ENCODE peak calls at places on chromosome 5, in five cellular contexts. J is thyroid gland, M is adipocyte, E is uterus, T is transverse colon. K is an unnamed sample. For H3K36me3 and H3K9me3, the result is how much of the 10 kb centered on the place peaks cover.

GRCh38 chr5:72324186-72324825 is 4.1 kb downstream of the PTCD2 start:
- DNase-seq in J (no peak), M (no peak), E (no peak), T (no peak), K (no peak)

GRCh38 chr5:31596354-31596753 is 42.6 kb upstream of the PDZD2 start:
- DNase-seq in J (no peak), M (no peak), E (no peak), T (no peak), K (no peak)

GRCh38 chr5:22928821-22929482 is 75.8 kb upstream of the CDH12 start:
- DNase-seq in J (no peak), M (no peak), E (no peak), T (no peak), K (no peak)

GRCh38 chr5:61993446-61994017 is 312.5 kb upstream of the KIF2A start:
- DNase-seq in J (no peak), M (peak), E (no peak), T (no peak), K (no peak)

GRCh38 chr5:154577449-154577848 is 99.4 kb upstream of the HAND1 start:
- DNase-seq in J (no peak), M (no peak), E (no peak), T (peak), K (no peak)

GRCh38 chr5:80093796-80094195 is 58.6 kb downstream of the THBS4 start:
- DNase-seq in J (peak), M (no peak), E (no peak), T (no peak), K (no peak)

GRCh38 chr5:126846344-126846743 is 69.4 kb downstream of the LMNB1 start:
- DNase-seq in J (no peak), M (peak), E (no peak), T (no peak), K (no peak)

GRCh38 chr5:133930824-133931111 is 37.7 kb downstream of the C5orf15 start:
- DNase-seq in J (no peak), M (no peak), E (no peak), T (no peak), K (no peak)

GRCh38 chr5:1417586-1418225 is 27.5 kb downstream of the SLC6A3 start:
- DNase-seq in J (no peak), M (no peak), E (no peak), T (no peak), K (no peak)

GRCh38 chr5:95620030-95620869 is at the start of gene GPR150:
- DNase-seq in J (peak), M (peak), E (peak), T (peak), K (peak)

GRCh38 chr5:37786855-37787254 is 53.0 kb downstream of the GDNF start:
- DNase-seq in J (no peak), M (peak), E (no peak), T (no peak), K (no peak)

GRCh38 chr5:168339151-168340140 is 48.0 kb downstream of the WWC1 start:
- DNase-seq in J (no peak), M (no peak), E (no peak), T (no peak), K (no peak)

GRCh38 chr5:146878471-146879172 is at the start of gene PPP2R2B:
- DNase-seq in J (peak), M (peak), E (peak), T (peak), K (peak)
- H3K4me3 ChIP-seq in J (peak), M (peak), E (peak), T (peak), K (peak)

GRCh38 chr5:32851774-32852173 is 140.7 kb downstream of the NPR3 start:
- DNase-seq in J (peak), M (no peak), E (no peak), T (no peak), K (no peak)

GRCh38 chr5:32854473-32854872 is 143.4 kb downstream of the NPR3 start:
- DNase-seq in J (no peak), M (no peak), E (no peak), T (no peak), K (no peak)

GRCh38 chr5:32850792-32851191 is 139.7 kb downstream of the NPR3 start:
- DNase-seq in J (no peak), M (no peak), E (no peak), T (no peak), K (no peak)

GRCh38 chr5:32848681-32849080 is 137.6 kb downstream of the NPR3 start:
- DNase-seq in J (no peak), M (peak), E (no peak), T (no peak), K (no peak)

DNA sequence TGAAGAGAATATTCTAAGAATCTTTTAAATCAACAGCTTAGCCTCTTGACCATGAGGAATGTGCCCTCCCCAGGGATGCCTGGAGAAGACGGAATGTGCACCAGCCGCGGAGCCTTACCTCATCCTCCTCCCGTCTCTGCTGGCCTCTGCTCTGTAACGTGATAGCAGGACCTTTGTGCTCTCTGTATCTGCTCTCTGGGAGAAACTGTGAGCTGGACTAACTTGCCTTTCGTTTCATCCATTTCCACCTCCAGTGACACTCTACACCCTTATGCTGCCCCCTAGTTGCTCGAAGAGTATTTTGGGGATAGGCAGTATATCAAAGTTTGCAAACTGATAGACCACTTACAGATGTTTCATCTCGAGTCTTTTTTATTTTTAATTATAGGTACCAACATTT is 141.4 kb downstream of the NPR3 start:
- DNase-seq in J (peak), M (peak), E (no peak), T (peak), K (peak)
- H3K36me3 ChIP-seq in J (under half), M (under half), E (under half), T (under half), K (under half)

GRCh38 chr5:158483202-158483870 is 616.4 kb downstream of the EBF1 start:
- DNase-seq in J (no peak), M (peak), E (no peak), T (no peak), K (no peak)

GRCh38 chr5:158484246-158484645 is 615.5 kb downstream of the EBF1 start:
- DNase-seq in J (no peak), M (peak), E (no peak), T (no peak), K (no peak)

GRCh38 chr5:158487156-158487555 is 612.6 kb downstream of the EBF1 start:
- DNase-seq in J (no peak), M (peak), E (no peak), T (no peak), K (no peak)

GRCh38 chr5:158485604-158486081 is 614.1 kb downstream of the EBF1 start:
- DNase-seq in J (peak), M (peak), E (peak), T (no peak), K (peak)

GRCh38 chr5:158484968-158485367 is 614.7 kb downstream of the EBF1 start:
- DNase-seq in J (no peak), M (peak), E (peak), T (no peak), K (peak)
- H3K9me3 ChIP-seq in J (under half), M (under half), E (under half), T (under half), K (under half)

GRCh38 chr5:102815560-102816324 is 60.6 kb downstream of the PAM start:
- DNase-seq in J (no peak), M (no peak), E (no peak), T (no peak), K (no peak)

GRCh38 chr5:102813740-102814139 is 58.6 kb downstream of the PAM start:
- DNase-seq in J (no peak), M (no peak), E (no peak), T (no peak), K (no peak)

GRCh38 chr5:102818345-102818744 is 63.2 kb downstream of the PAM start:
- DNase-seq in J (no peak), M (no peak), E (no peak), T (no peak), K (no peak)

GRCh38 chr5:102811962-102812361 is 56.9 kb downstream of the PAM start:
- DNase-seq in J (no peak), M (peak), E (no peak), T (no peak), K (no peak)

DNA sequence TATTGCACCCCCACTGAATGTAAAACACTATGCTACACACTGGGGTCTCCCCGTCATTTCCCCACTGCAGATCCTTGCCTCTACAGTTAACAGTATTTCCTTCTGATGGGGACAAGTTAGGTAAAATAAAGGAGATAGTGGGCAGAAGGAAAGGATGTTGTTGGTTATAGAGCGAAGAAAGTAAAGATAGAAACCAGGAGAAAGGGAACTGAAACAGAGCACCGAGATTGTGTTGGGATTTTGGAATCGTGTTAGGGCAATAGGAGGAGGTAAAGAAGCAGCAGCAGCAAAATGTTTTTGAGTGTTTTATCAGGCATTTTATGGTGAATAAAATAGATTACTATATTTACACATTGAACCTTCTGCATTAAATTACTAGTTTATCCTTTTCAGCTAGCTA is 60.0 kb downstream of the PAM start:
- DNase-seq in J (no peak), M (no peak), E (no peak), T (no peak), K (no peak)
- H3K4me3 ChIP-seq in J (no peak), M (peak), E (no peak), T (no peak), K (no peak)

DNA sequence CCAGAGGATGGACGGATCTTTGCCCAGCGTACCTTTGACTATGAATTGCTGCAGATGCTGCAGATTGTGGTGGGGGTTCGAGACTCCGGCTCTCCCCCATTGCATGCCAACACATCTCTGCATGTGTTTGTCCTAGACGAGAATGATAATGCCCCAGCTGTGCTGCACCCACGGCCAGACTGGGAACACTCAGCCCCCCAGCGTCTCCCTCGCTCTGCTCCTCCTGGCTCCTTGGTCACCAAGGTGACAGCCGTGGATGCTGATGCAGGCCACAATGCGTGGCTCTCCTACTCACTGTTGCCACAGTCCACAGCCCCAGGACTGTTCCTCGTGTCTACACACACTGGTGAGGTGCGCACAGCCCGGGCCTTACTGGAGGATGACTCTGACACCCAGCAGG is 1.9 kb downstream of the PCDHGC5 start:
- DNase-seq in J (no peak), M (no peak), E (no peak), T (no peak), K (no peak)
- H3K36me3 ChIP-seq in J (under half), M (under half), E (under half), T (under half), K (under half)

GRCh38 chr5:4422247-4422646 is 717.9 kb upstream of the ADAMTS16 start:
- DNase-seq in J (no peak), M (no peak), E (no peak), T (no peak), K (no peak)

GRCh38 chr5:4419276-4419675 is 720.9 kb upstream of the ADAMTS16 start:
- DNase-seq in J (no peak), M (no peak), E (no peak), T (no peak), K (no peak)

GRCh38 chr5:4420177-4420576 is 720.0 kb upstream of the ADAMTS16 start:
- DNase-seq in J (no peak), M (no peak), E (no peak), T (no peak), K (no peak)
- H3K9me3 ChIP-seq in J (under half), M (under half), E (under half), T (under half), K (under half)

GRCh38 chr5:180352976-180353225 is 235 bp downstream of the GFPT2 start:
- DNase-seq in J (no peak), M (no peak), E (no peak), T (no peak), K (no peak)

GRCh38 chr5:180353226-180353962 is at the start of gene GFPT2:
- DNase-seq in J (peak), M (peak), E (peak), T (peak), K (peak)

GRCh38 chr5:180350711-180351110 is 2.4 kb downstream of the GFPT2 start:
- DNase-seq in J (no peak), M (no peak), E (no peak), T (no peak), K (no peak)

GRCh38 chr5:180353963-180354574 is 933 bp upstream of the GFPT2 start:
- DNase-seq in J (peak), M (peak), E (no peak), T (no peak), K (no peak)

DNA sequence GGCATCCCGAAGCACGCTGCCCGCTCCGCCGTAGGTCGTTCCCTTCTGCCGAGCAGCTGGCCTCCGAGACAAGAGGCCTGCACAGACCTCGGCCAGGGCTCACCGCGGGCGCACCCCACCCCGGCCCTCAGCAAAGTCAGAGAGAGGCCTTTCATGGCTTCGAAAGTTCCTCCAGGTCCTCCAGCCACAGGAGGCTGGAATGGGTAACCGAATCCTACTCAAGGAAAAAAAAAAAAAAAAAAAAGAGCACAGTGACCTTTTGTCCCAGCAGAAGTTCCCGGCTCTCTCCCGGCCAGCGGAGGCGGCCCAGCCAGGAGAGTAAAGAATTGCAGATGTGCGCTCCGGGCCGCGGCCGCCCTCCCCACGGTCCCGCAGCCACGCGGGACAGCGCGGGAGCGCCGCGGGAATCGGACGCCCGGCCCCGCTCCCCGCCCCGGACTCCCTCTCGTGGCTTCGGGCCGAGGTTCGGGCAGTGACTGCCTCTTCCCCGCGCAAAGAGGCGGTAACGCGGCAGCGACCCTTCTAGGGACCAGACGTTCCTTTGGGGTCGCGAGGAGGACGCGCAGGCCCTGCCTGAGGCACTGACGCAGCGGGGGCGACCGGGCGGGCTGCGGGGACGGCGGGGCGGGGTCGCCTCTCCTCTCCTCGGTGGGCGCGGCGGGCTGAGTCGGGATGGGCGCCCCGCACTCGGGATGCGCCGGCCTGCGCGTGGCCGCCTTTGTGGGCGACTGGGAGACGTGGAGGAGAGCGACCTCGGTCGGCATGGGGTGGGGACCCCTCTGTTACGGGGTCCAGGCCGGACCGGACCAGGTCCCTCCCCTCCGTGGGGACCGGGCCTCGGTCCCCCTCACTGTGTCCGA is 790 bp downstream of the GFPT2 start:
- DNase-seq in J (peak), M (peak), E (peak), T (no peak), K (peak)
- H3K4me3 ChIP-seq in J (peak), M (peak), E (peak), T (peak), K (peak)

GRCh38 chr5:150544606-150545219 is 36.8 kb downstream of the NDST1 start:
- DNase-seq in J (peak), M (peak), E (peak), T (peak), K (peak)
- H3K36me3 ChIP-seq in J (under half), M (half or more), E (under half), T (under half), K (under half)